ENCODE peak calls at places on chromosome 5, in eight cellular contexts. P is NCI-H1930; X is effector CD4-positive, alpha-beta T cell; M is T-helper 9 cell; C is NCI-H2171; I is AG04449; V is choroid plexus epithelial cell; T is GM20000. W is an unnamed sample.

GRCh38 chr5:107155667-107156066 is 515.1 kb downstream of the EFNA5 start:
- DNase-seq in T (no peak), V (no peak), X (no peak), C (no peak), M (no peak), P (no peak), I (no peak), W (no peak)

GRCh38 chr5:9401786-9402472 is 143.9 kb downstream of the SEMA5A start:
- DNase-seq in V (peak; percentile 41), P (no peak), I (no peak), X (no peak), T (no peak), M (no peak), C (no peak), W (no peak)

GRCh38 chr5:59893061-59893435 is 478 bp downstream of the PDE4D start:
- DNase-seq in X (no peak), T (peak; percentile 22), P (no peak), M (no peak), V (no peak), I (no peak), C (no peak), W (no peak)

GRCh38 chr5:68353624-68354023 is 138.1 kb downstream of the PIK3R1 start:
- DNase-seq in X (no peak), C (no peak), P (no peak), T (no peak), V (peak; percentile 62), M (no peak), I (no peak), W (no peak)

GRCh38 chr5:172583931-172584511 is 57.0 kb upstream of the NEURL1B start:
- DNase-seq in I (no peak), C (no peak), M (no peak), V (no peak), X (no peak), T (no peak), P (no peak), W (no peak)

GRCh38 chr5:137481596-137481995 is 17.5 kb downstream of the SPOCK1 start:
- DNase-seq in I (no peak), C (no peak), V (no peak), T (no peak), M (no peak), X (no peak), P (no peak), W (no peak)

GRCh38 chr5:17799521-17799920 is 165.3 kb downstream of the TAF11L14 start:
- DNase-seq in T (no peak), C (no peak), P (no peak), V (no peak), M (no peak), I (no peak), X (no peak), W (no peak)

GRCh38 chr5:16456103-16456832 is 9.3 kb downstream of the ZNF622 start:
- DNase-seq in X (peak; percentile 12), P (peak; percentile 44), T (peak; percentile 55), M (no peak), V (peak; percentile 86), C (peak; percentile 60), I (no peak), W (no peak)

GRCh38 chr5:138632900-138633489 is 57.8 kb upstream of the HSPA9 start:
- DNase-seq in I (no peak), X (no peak), C (no peak), M (no peak), T (peak; percentile 32), V (peak; percentile 91), P (no peak), W (peak; percentile 51)

GRCh38 chr5:65395526-65396155 is 86.1 kb downstream of the ADAMTS6 start:
- DNase-seq in M (no peak), T (no peak), V (peak; percentile 53), X (no peak), I (no peak), P (no peak), C (no peak), W (no peak)

GRCh38 chr5:8456846-8457186 is 587.9 kb downstream of the MTRR start:
- DNase-seq in C (no peak), P (no peak), X (no peak), M (no peak), I (no peak), T (no peak), V (no peak), W (no peak)

GRCh38 chr5:87151547-87151946 is 116.1 kb upstream of the RASA1 start:
- DNase-seq in I (peak; percentile 65), T (no peak), X (no peak), V (peak; percentile 81), C (no peak), M (no peak), P (no peak), W (no peak)

GRCh38 chr5:160071521-160072299 is 47.5 kb downstream of the PWWP2A start:
- DNase-seq in P (no peak), X (no peak), T (no peak), C (no peak), I (no peak), M (no peak), V (no peak), W (no peak)

GRCh38 chr5:135106610-135107009 is 72.6 kb upstream of the PITX1 start:
- DNase-seq in T (no peak), I (no peak), V (peak; percentile 5), P (no peak), M (no peak), C (no peak), X (no peak), W (no peak)

GRCh38 chr5:93915142-93915553 is 173.7 kb upstream of the POU5F2 start:
- DNase-seq in V (peak; percentile 83), P (no peak), I (no peak), X (no peak), C (no peak), M (no peak), T (peak; percentile 16), W (peak; percentile 5)

GRCh38 chr5:180644129-180644824 is 5.1 kb downstream of the FLT4 start:
- DNase-seq in P (no peak), X (no peak), V (no peak), T (no peak), I (no peak), M (no peak), C (no peak), W (no peak)

GRCh38 chr5:28397502-28397941 is 1359.1 kb upstream of the CDH9 start:
- DNase-seq in C (no peak), M (no peak), P (no peak), V (peak; percentile 85), X (no peak), I (peak; percentile 10), T (no peak), W (no peak)

GRCh38 chr5:43313035-43313853 is at the start of gene HMGCS1:
- DNase-seq in P (peak; percentile 100), T (peak; percentile 92), I (peak; percentile 96), V (peak; percentile 100), X (peak; percentile 97), C (peak; percentile 100), M (peak; percentile 94), W (peak; percentile 100)

GRCh38 chr5:168766038-168766700 is 187.0 kb upstream of the PANK3 start:
- DNase-seq in C (no peak), X (no peak), M (no peak), T (no peak), P (no peak), V (no peak), I (no peak), W (no peak)

GRCh38 chr5:61120534-61120933 is 41.7 kb downstream of the SMIM15 start:
- DNase-seq in V (peak; percentile 1), T (no peak), X (no peak), I (no peak), C (no peak), M (no peak), P (no peak), W (no peak)

GRCh38 chr5:138354926-138355378 is 2.5 kb downstream of the KDM3B start:
- DNase-seq in V (peak; percentile 94), X (peak; percentile 39), I (peak; percentile 49), T (peak; percentile 77), M (peak; percentile 16), P (no peak), C (no peak), W (peak; percentile 76)

GRCh38 chr5:1351156-1351555 is 6.3 kb upstream of the CLPTM1L start:
- DNase-seq in P (no peak), M (no peak), C (no peak), V (no peak), X (no peak), I (no peak), T (no peak), W (no peak)

GRCh38 chr5:145856285-145856818 is 16.5 kb downstream of the GRXCR2 start:
- DNase-seq in P (no peak), M (no peak), X (no peak), C (no peak), V (peak; percentile 74), T (no peak), I (peak; percentile 17), W (no peak)

GRCh38 chr5:980941-981340 is 27.7 kb upstream of the NKD2 start:
- DNase-seq in X (no peak), M (no peak), C (no peak), P (no peak), T (no peak), I (no peak), V (no peak), W (no peak)

GRCh38 chr5:169631360-169631759 is 5.7 kb upstream of the DOCK2 start:
- DNase-seq in C (no peak), I (no peak), V (peak; percentile 70), M (no peak), T (no peak), X (no peak), P (no peak), W (no peak)

GRCh38 chr5:78504726-78505431 is 143.7 kb downstream of the LHFPL2 start:
- DNase-seq in T (no peak), I (peak; percentile 95), M (no peak), C (peak; percentile 71), P (no peak), X (no peak), V (peak; percentile 93), W (no peak)

GRCh38 chr5:132073231-132074013 is at the start of gene CSF2:
- DNase-seq in P (no peak), X (no peak), V (peak; percentile 32), M (no peak), I (no peak), C (no peak), T (no peak), W (no peak)

GRCh38 chr5:14413331-14413750 is 168.3 kb upstream of the OTULINL start:
- DNase-seq in T (no peak), I (no peak), V (peak; percentile 71), M (peak; percentile 12), X (peak; percentile 44), P (no peak), C (no peak), W (no peak)

GRCh38 chr5:140344683-140345423 is 1.6 kb downstream of the HBEGF start:
- DNase-seq in M (no peak), C (no peak), I (no peak), X (no peak), P (no peak), T (peak; percentile 28), V (no peak), W (no peak)

GRCh38 chr5:179731791-179732411 is 721 bp upstream of the MAML1 start:
- DNase-seq in X (no peak), T (peak; percentile 43), C (no peak), I (peak; percentile 58), P (no peak), V (peak; percentile 94), M (no peak), W (peak; percentile 43)

GRCh38 chr5:93433422-93433821 is 147.6 kb downstream of the NR2F1-AS1 start:
- DNase-seq in C (no peak), T (no peak), X (no peak), V (peak; percentile 97), P (no peak), I (peak; percentile 54), M (no peak), W (no peak)

GRCh38 chr5:52283221-52283620 is 504.5 kb upstream of the ITGA1 start:
- DNase-seq in T (no peak), X (no peak), C (no peak), M (no peak), I (no peak), P (no peak), V (peak; percentile 1), W (no peak)

GRCh38 chr5:14238272-14238671 is 95.1 kb downstream of the TRIO start:
- DNase-seq in X (no peak), M (no peak), C (peak; percentile 39), P (no peak), I (no peak), T (no peak), V (no peak), W (no peak)

GRCh38 chr5:84088996-84089395 is 295.7 kb downstream of the EDIL3 start:
- DNase-seq in P (no peak), V (peak; percentile 76), M (no peak), T (peak; percentile 3), X (no peak), C (no peak), I (no peak), W (no peak)